ENCODE peak calls at places on chromosomes 7 and 10, in six cellular contexts. C, V, W, M, B and J are unnamed samples.

GRCh38 chr7:50793115-50793946 is 10.6 kb upstream of the GRB10 start:
- DNase-seq in V (peak), W (peak), B (peak), C (peak), M (no peak), J (no peak)

GRCh38 chr7:66698652-66699205 is 41.8 kb upstream of the RABGEF1 start:
- DNase-seq in M (no peak), W (no peak), C (no peak), B (no peak), V (no peak), J (no peak)

GRCh38 chr7:53350241-53350640 is 314.8 kb downstream of the POM121L12 start:
- DNase-seq in C (peak), W (no peak), M (peak), B (no peak), V (no peak), J (no peak)

GRCh38 chr7:24718431-24718831 is 38.8 kb downstream of the GSDME start:
- DNase-seq in M (no peak), W (no peak), V (no peak), B (no peak), C (no peak), J (no peak)

GRCh38 chr10:24814568-24815313 is 91.1 kb upstream of the ARHGAP21 start:
- DNase-seq in V (no peak), B (no peak), C (peak), W (no peak), M (peak), J (no peak)

GRCh38 chr10:36681751-36682633 is 443.4 kb upstream of the ANKRD30A start:
- DNase-seq in M (no peak), C (no peak), W (no peak), B (no peak), V (no peak), J (no peak)

GRCh38 chr7:137930616-137931015 is 71.3 kb downstream of the CREB3L2 start:
- DNase-seq in W (no peak), V (no peak), C (peak), M (peak), B (no peak), J (no peak)

GRCh38 chr10:88553116-88553752 is 29.9 kb downstream of the RNLS start:
- DNase-seq in W (no peak), V (peak), C (peak), B (peak), M (peak), J (peak)

GRCh38 chr10:52879651-52880050 is 107.1 kb upstream of the MBL2 start:
- DNase-seq in C (no peak), V (no peak), W (no peak), M (no peak), B (no peak), J (no peak)

GRCh38 chr10:131011936-131012640 is 299.4 kb downstream of the TCERG1L start:
- DNase-seq in W (no peak), B (no peak), M (no peak), V (no peak), C (no peak), J (no peak)

GRCh38 chr10:98474628-98475027 is 27.9 kb upstream of the HPS1 start:
- DNase-seq in C (no peak), W (no peak), V (no peak), B (no peak), M (no peak), J (no peak)

GRCh38 chr7:2734761-2735571 is 47.0 kb downstream of the AMZ1 start:
- DNase-seq in W (no peak), V (no peak), M (no peak), B (no peak), C (no peak), J (no peak)

GRCh38 chr7:152522551-152522950 is 86.7 kb upstream of the KMT2C start:
- DNase-seq in W (no peak), M (no peak), B (no peak), C (no peak), V (peak), J (no peak)

GRCh38 chr10:114855776-114856543 is 34.4 kb downstream of the FHIP2A start:
- DNase-seq in W (no peak), V (no peak), B (no peak), C (no peak), M (no peak), J (no peak)